ENCODE peak calls at places on chromosomes 1 and 21, in eight cellular contexts. N, C, V, H, F, J, R and A are unnamed samples.

GRCh38 chr1:108121361-108122143 is 78.6 kb downstream of the SLC25A24 start:
- DNase-seq in N (no peak), F (peak), R (no peak), C (no peak), H (peak), J (no peak), V (no peak), A (no peak)

GRCh38 chr1:182611787-182612186 is 7.6 kb upstream of the RGS16 start:
- DNase-seq in R (no peak), C (no peak), H (no peak), J (no peak), V (peak), F (no peak), N (no peak), A (no peak)

GRCh38 chr1:34884961-34885360 is 25.4 kb upstream of the SMIM12 start:
- DNase-seq in C (peak), N (no peak), R (no peak), V (peak), J (no peak), F (no peak), H (no peak), A (peak)

GRCh38 chr1:145994391-145995120 is 1.8 kb downstream of the TXNIP start:
- DNase-seq in H (no peak), R (peak), J (no peak), F (no peak), N (peak), V (no peak), C (no peak), A (no peak)

GRCh38 chr1:201538618-201539551 is at the start of gene NAV1:
- DNase-seq in R (no peak), F (peak), H (peak), N (no peak), C (peak), J (peak), V (peak), A (peak)

GRCh38 chr1:117928881-117929339 is 511 bp downstream of the GDAP2 start:
- DNase-seq in R (peak), H (peak), F (peak), C (peak), J (peak), V (peak), N (peak), A (peak)

GRCh38 chr1:9872430-9873165 is 37.5 kb downstream of the CTNNBIP1 start:
- DNase-seq in V (no peak), F (peak), N (no peak), H (no peak), J (peak), R (no peak), C (no peak), A (no peak)

GRCh38 chr1:206717237-206717989 is 32.7 kb downstream of the MAPKAPK2 start:
- DNase-seq in J (no peak), C (no peak), H (no peak), R (no peak), F (no peak), V (no peak), N (no peak), A (no peak)

GRCh38 chr1:3746389-3746783 is 5.9 kb upstream of the CCDC27 start:
- DNase-seq in F (no peak), V (peak), R (no peak), N (no peak), C (no peak), J (no peak), H (no peak), A (no peak)

GRCh38 chr1:241640149-241640866 is at the start of the genes CHML and OPN3:
- DNase-seq in C (peak), R (peak), N (peak), F (peak), V (peak), H (peak), J (peak), A (peak)

GRCh38 chr21:27476696-27477095 is 509.8 kb upstream of the ADAMTS5 start:
- DNase-seq in F (no peak), H (no peak), V (no peak), R (no peak), J (peak), C (no peak), N (no peak), A (no peak)